ENCODE peak calls at places on chromosomes 1 and 21, in five cellular contexts. G is K562, T is tibial artery, K is H1, N is upper lobe of right lung. O is an unnamed sample.

GRCh38 chr1:29393451-29393826 is 157.1 kb downstream of the PTPRU start:
- DNase-seq in K (no peak), G (no peak), N (no peak), T (no peak), O (no peak)

GRCh38 chr1:223748773-223749733 is 36.7 kb downstream of the CAPN2 start:
- DNase-seq in G (peak; percentile 80), K (no peak), N (peak; percentile 84), T (peak; percentile 65), O (peak; percentile 56)

GRCh38 chr1:59595774-59596173 is 219.0 kb upstream of the HOOK1 start:
- DNase-seq in G (no peak), T (no peak), N (no peak), K (no peak), O (no peak)

GRCh38 chr1:173742203-173742886 is 27.6 kb downstream of the KLHL20 start:
- DNase-seq in T (no peak), G (no peak), N (no peak), K (no peak), O (no peak)

GRCh38 chr1:66542811-66543767 is 9.1 kb downstream of the SGIP1 start:
- DNase-seq in K (no peak), N (no peak), G (no peak), T (peak; percentile 72), O (no peak)

GRCh38 chr1:91827094-91828006 is 58.6 kb downstream of the TGFBR3 start:
- DNase-seq in G (no peak), N (no peak), T (no peak), K (no peak), O (no peak)

GRCh38 chr1:4268890-4269286 is 368.8 kb upstream of the C1orf174 start:
- DNase-seq in G (no peak), K (no peak), N (no peak), T (no peak), O (no peak)

GRCh38 chr21:44933199-44933937 is 6.5 kb upstream of the SLX9 start:
- DNase-seq in T (no peak), K (no peak), N (peak; percentile 35), G (no peak), O (no peak)

GRCh38 chr1:23384312-23385058 is 14.8 kb upstream of the ZNF436 start:
- DNase-seq in T (no peak), K (no peak), N (no peak), G (no peak), O (no peak)

GRCh38 chr1:156795787-156796186 is 20.9 kb downstream of the SH2D2A start:
- DNase-seq in N (no peak), K (no peak), G (no peak), T (no peak), O (no peak)

GRCh38 chr1:93668121-93668520 is 13.5 kb downstream of the BCAR3 start:
- DNase-seq in K (no peak), G (no peak), N (no peak), T (no peak), O (no peak)

GRCh38 chr1:167022384-167022783 is 33.3 kb downstream of the MAEL start:
- DNase-seq in N (no peak), T (no peak), G (no peak), K (no peak), O (no peak)

GRCh38 chr1:33849206-33849605 is 14.7 kb upstream of the HMGB4 start:
- DNase-seq in N (no peak), K (no peak), T (no peak), G (no peak), O (no peak)

GRCh38 chr1:111097356-111098099 is 42.4 kb downstream of the DRAM2 start:
- DNase-seq in N (no peak), G (no peak), T (no peak), K (no peak), O (no peak)

GRCh38 chr1:235601087-235601486 is 48.5 kb downstream of the GNG4 start:
- DNase-seq in T (no peak), N (no peak), G (peak; percentile 37), K (no peak), O (no peak)

GRCh38 chr1:70311369-70311768 is 43.2 kb downstream of the ANKRD13C start:
- DNase-seq in T (no peak), G (no peak), K (no peak), N (no peak), O (no peak)

GRCh38 chr1:77282866-77283539 is 1.2 kb downstream of the AK5 start:
- DNase-seq in T (no peak), N (no peak), K (no peak), G (no peak), O (peak; percentile 6)

GRCh38 chr1:93567255-93567918 is 114.2 kb downstream of the BCAR3 start:
- DNase-seq in G (peak; percentile 80), N (no peak), T (no peak), K (no peak), O (no peak)

GRCh38 chr1:172761581-172762025 is 102.7 kb downstream of the FASLG start:
- DNase-seq in G (no peak), N (no peak), K (no peak), T (no peak), O (no peak)

GRCh38 chr1:175890958-175891357 is 147.6 kb upstream of the TNR start:
- DNase-seq in N (no peak), T (no peak), G (no peak), K (no peak), O (no peak)

GRCh38 chr1:8091691-8092090 is 65.6 kb upstream of the ERRFI1 start:
- DNase-seq in N (no peak), K (no peak), T (no peak), G (no peak), O (no peak)

GRCh38 chr1:81550753-81551152 is 250.0 kb upstream of the ADGRL2 start:
- DNase-seq in G (no peak), K (no peak), T (no peak), N (no peak), O (no peak)

GRCh38 chr1:180617769-180618168 is 14.1 kb upstream of the XPR1 start:
- DNase-seq in K (no peak), N (no peak), T (no peak), G (no peak), O (no peak)

GRCh38 chr1:29324771-29325351 is 88.5 kb downstream of the PTPRU start:
- DNase-seq in T (no peak), K (peak; percentile 98), G (peak; percentile 95), N (peak; percentile 54), O (no peak)

GRCh38 chr1:223759273-223759672 is 46.9 kb downstream of the CAPN2 start:
- DNase-seq in G (peak; percentile 50), K (peak; percentile 53), T (no peak), N (no peak), O (no peak)

GRCh38 chr1:219427989-219428388 is 184.9 kb downstream of the ZC3H11B start:
- DNase-seq in G (no peak), K (no peak), T (no peak), N (no peak), O (no peak)

GRCh38 chr1:157367091-157367739 is 185.1 kb downstream of the FCRL5 start:
- DNase-seq in T (no peak), N (no peak), G (peak; percentile 22), K (no peak), O (no peak)

GRCh38 chr1:49824261-49824660 is 199.5 kb downstream of the AGBL4 start:
- DNase-seq in N (no peak), G (no peak), T (no peak), K (no peak), O (no peak)

GRCh38 chr1:226656201-226656600 is 82.9 kb downstream of the ITPKB start:
- DNase-seq in G (no peak), K (no peak), N (no peak), T (no peak), O (no peak)

GRCh38 chr1:48665743-48666142 is 110.9 kb downstream of the BEND5 start:
- DNase-seq in T (no peak), N (no peak), G (no peak), K (no peak), O (no peak)

GRCh38 chr1:50419907-50420248 is 3.4 kb downstream of the DMRTA2 start:
- DNase-seq in G (peak; percentile 4), T (no peak), K (no peak), N (no peak), O (no peak)

GRCh38 chr1:100671604-100672003 is 47.9 kb upstream of the VCAM1 start:
- DNase-seq in N (no peak), T (no peak), G (no peak), K (no peak), O (no peak)
- TF ChIP-seq CTCF in N (no peak), T (no peak), G (no peak), K (no peak), O (no peak)

DNA sequence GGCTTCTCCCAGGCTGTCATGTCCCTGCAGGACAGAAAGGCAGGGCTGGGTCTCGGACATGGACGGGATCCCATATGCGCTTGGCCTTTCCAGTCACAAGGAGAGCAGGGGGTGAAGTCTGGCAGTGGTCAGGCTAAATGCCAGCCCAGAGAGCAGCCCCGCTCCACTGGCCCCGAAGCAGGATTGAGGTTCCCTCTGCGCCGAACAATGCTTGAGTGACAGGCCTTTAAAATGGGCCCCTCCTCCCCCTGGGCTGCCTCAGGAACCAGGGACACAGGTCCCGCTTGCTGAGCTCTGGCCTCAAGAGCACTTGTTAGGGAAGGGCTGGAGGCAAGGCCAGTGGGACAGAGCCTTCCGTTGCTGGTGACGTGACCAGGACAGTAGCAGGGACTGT is 12.7 kb downstream of the DRAXIN start:
- DNase-seq in G (no peak), K (no peak), N (no peak), T (no peak), O (no peak)
- H3K27me3 ChIP-seq in G (peaks cover 16% of the 10 kb centered on the region), K (no peaks in the 10 kb centered on the region), N (peaks cover 33% of the 10 kb centered on the region), T (peaks cover 87% of the 10 kb centered on the region), O (peaks cover 21% of the 10 kb centered on the region)

GRCh38 chr21:8992731-8993174 is 1528.6 kb upstream of the TPTE start:
- DNase-seq in T (no peak), G (peak; percentile 44), K (no peak), N (no peak), O (no peak)

GRCh38 chr21:8994640-8995511 is 1526.5 kb upstream of the TPTE start:
- DNase-seq in N (no peak), T (no peak), K (no peak), G (peak; percentile 29), O (no peak)

GRCh38 chr21:8991968-8992621 is 1529.3 kb upstream of the TPTE start:
- DNase-seq in T (no peak), K (no peak), G (no peak), N (no peak), O (no peak)

GRCh38 chr21:8993284-8993942 is 1528.0 kb upstream of the TPTE start:
- DNase-seq in N (no peak), K (no peak), G (no peak), T (no peak), O (no peak)

DNA sequence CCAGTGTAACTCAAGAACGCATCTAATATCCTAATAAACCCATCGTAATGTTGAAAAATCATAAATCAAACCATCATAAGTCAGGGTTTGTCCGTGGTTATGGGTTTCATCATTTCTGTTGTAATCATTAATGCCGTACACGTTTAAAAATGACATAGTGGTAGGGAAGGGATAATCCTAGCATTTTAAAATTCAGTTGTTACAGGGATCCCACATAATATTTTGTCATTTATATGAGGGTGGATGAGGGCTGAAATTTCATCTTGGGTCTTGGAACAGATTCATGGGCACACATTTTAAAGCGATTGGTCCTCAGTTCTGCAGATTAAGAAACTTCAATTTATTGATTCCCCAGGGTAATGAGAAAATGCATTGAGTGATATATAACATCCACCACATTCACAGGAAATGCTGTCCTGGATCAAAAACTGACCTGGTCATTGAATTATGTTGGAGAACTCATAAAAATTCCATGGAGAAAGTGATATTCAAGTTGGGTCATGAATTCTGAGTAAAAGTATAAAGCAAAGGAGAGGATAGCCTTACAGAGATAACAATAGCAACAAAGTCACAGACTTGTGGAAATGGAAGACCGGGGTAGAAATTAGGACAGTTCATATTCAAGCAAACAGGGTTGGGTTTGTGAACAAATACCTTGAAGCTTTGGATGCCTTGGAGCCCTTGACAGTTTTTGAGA is 1527.3 kb upstream of the TPTE start:
- DNase-seq in T (no peak), G (no peak), K (no peak), N (no peak), O (no peak)
- H3K9me3 ChIP-seq in T (no peaks in the 10 kb centered on the region), G (no peaks in the 10 kb centered on the region), K (peaks cover 89% of the 10 kb centered on the region), N (no peaks in the 10 kb centered on the region), O (peaks cover 6% of the 10 kb centered on the region)

GRCh38 chr1:41578712-41579335 is 94.3 kb upstream of the EDN2 start:
- DNase-seq in G (peak; percentile 59), N (no peak), K (no peak), T (no peak), O (no peak)
- TF ChIP-seq CTCF in G (peak; percentile 67), N (peak; percentile 38), K (peak; percentile 4), T (peak; percentile 30), O (no peak)